ENCODE peak calls at places on chromosome 3, in five cellular contexts. J is OCI-LY7, T is neural progenitor cell, C is SK-N-SH, E is GM23248. H is an unnamed sample.

GRCh38 chr3:93969443-93969842 is 4.3 kb downstream of the PROS1 start:
- DNase-seq in J (no peak), T (no peak), C (no peak), E (peak), H (peak)

GRCh38 chr3:70748593-70748992 is 436.2 kb upstream of the MDFIC2 start:
- DNase-seq in J (no peak), T (peak), C (no peak), E (no peak), H (no peak)

GRCh38 chr3:196740476-196741400 is 1.1 kb downstream of the PAK2 start:
- DNase-seq in J (peak), T (peak), C (peak), E (peak), H (no peak)

GRCh38 chr3:31699309-31699953 is 166.7 kb downstream of the STT3B start:
- DNase-seq in J (no peak), T (no peak), C (no peak), E (peak), H (no peak)

GRCh38 chr3:189712906-189713483 is 81.8 kb downstream of the TP63 start:
- DNase-seq in J (no peak), T (no peak), C (no peak), E (peak), H (no peak)

GRCh38 chr3:105435277-105435676 is 68.6 kb downstream of the ALCAM start:
- DNase-seq in J (no peak), T (no peak), C (no peak), E (no peak), H (no peak)

GRCh38 chr3:107373896-107374295 is 3.3 kb upstream of the CCDC54 start:
- DNase-seq in J (no peak), T (no peak), C (no peak), E (no peak), H (no peak)

GRCh38 chr3:124836448-124836847 is 50.7 kb downstream of the ITGB5 start:
- DNase-seq in J (no peak), T (no peak), C (no peak), E (no peak), H (no peak)

GRCh38 chr3:35665390-35666055 is 26.2 kb downstream of the ARPP21 start:
- DNase-seq in J (peak), T (no peak), C (no peak), E (no peak), H (no peak)

GRCh38 chr3:172153335-172153861 is 114.0 kb downstream of the FNDC3B start:
- DNase-seq in J (no peak), T (no peak), C (no peak), E (peak), H (peak)

GRCh38 chr3:50112462-50112861 is 23.7 kb downstream of the RBM5 start:
- DNase-seq in J (no peak), T (no peak), C (no peak), E (peak), H (no peak)

GRCh38 chr3:187972454-187972853 is 181.5 kb upstream of the LPP start:
- DNase-seq in J (no peak), T (no peak), C (no peak), E (no peak), H (no peak)

GRCh38 chr3:5123937-5124336 is 1.8 kb downstream of the ARL8B start:
- DNase-seq in J (no peak), T (peak), C (no peak), E (no peak), H (no peak)

GRCh38 chr3:26368312-26368711 is 254.3 kb upstream of the LRRC3B start:
- DNase-seq in J (no peak), T (no peak), C (no peak), E (no peak), H (no peak)

GRCh38 chr3:137259709-137260108 is 301.9 kb downstream of the IL20RB start:
- DNase-seq in J (no peak), T (peak), C (peak), E (no peak), H (no peak)

GRCh38 chr3:43190682-43191081 is 84.8 kb upstream of the POMGNT2 start:
- DNase-seq in J (no peak), T (no peak), C (no peak), E (peak), H (no peak)

GRCh38 chr3:36909181-36909580 is 35.7 kb downstream of the TRANK1 start:
- DNase-seq in J (no peak), T (no peak), C (no peak), E (no peak), H (no peak)
- TF ChIP-seq EZH2phosphoT487 in J (no peak), T (no peak), C (no peak), E (no peak), H (no peak)

GRCh38 chr3:79012530-79012913 is 755.3 kb downstream of the ROBO1 start:
- DNase-seq in J (no peak), T (no peak), C (no peak), E (no peak), H (no peak)

GRCh38 chr3:79016587-79017380 is 751.0 kb downstream of the ROBO1 start:
- DNase-seq in J (no peak), T (no peak), C (no peak), E (peak), H (no peak)

GRCh38 chr3:79015854-79016253 is 751.9 kb downstream of the ROBO1 start:
- DNase-seq in J (no peak), T (no peak), C (no peak), E (no peak), H (no peak)

GRCh38 chr3:79011821-79012529 is 755.8 kb downstream of the ROBO1 start:
- DNase-seq in J (no peak), T (no peak), C (no peak), E (no peak), H (no peak)

GRCh38 chr3:79012946-79013362 is 754.8 kb downstream of the ROBO1 start:
- DNase-seq in J (no peak), T (peak), C (no peak), E (peak), H (no peak)
- TF ChIP-seq EZH2phosphoT487 in J (no peak), T (no peak), C (no peak), E (no peak), H (no peak)

GRCh38 chr3:30649572-30650310 is 43.3 kb downstream of the TGFBR2 start:
- DNase-seq in J (peak), T (no peak), C (no peak), E (no peak), H (no peak)
- TF ChIP-seq EZH2phosphoT487 in J (no peak), T (no peak), C (no peak), E (no peak), H (no peak)

DNA sequence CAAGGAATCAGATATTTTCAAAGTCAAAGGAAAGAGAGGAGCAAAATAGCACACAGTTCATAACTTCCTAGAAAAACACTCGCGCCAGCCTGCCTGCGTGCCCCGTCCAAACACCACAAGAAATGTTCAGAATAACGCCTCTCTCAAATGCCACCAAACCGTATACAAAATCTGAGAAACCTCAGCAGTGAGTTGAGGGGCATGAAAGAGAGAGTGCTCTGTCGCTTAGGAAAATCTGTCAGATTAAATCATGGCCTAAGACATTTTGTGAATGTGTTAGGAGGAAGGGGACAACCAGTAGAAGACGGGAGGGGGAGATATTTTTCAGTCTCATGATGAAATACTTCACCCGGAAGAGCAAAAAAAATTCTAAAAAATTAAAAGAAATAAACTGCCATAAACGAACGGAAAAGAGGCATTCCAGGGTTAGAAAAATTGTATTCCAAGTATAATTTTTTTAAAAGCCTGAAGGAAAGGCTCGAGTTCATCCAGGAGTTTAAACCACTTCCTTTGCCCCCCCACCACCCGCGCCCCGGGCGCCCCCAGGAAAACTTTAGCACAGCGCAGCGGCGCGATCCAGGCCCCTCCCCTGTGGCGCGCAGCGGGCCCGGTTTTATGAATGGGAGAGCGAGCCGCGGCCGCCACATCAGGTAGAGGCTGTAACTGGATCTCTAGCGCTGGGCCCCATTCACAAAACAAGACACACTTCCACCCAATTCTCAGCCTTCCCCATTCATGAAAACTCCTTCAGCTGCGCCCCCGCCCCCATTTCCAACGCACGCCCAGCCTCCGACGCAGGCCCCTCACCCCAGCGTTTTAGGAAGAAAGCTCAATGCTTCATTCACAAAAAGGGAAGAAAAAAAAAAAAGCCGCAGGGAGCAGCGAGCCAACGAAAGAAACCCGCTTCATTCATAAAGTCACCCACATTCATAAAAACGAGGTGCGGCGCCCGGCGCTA is 1.5 kb downstream of the ETV5 start:
- DNase-seq in J (peak), T (peak), C (peak), E (peak), H (peak)
- TF ChIP-seq EZH2phosphoT487 in J (no peak), T (peak), C (no peak), E (no peak), H (no peak)

GRCh38 chr3:198070871-198071270 is 110.9 kb downstream of the LMLN start:
- DNase-seq in J (no peak), T (no peak), C (no peak), E (no peak), H (no peak)
- TF ChIP-seq EZH2phosphoT487 in J (no peak), T (no peak), C (no peak), E (no peak), H (no peak)

GRCh38 chr3:78791745-78792144 is 976.1 kb downstream of the ROBO1 start:
- DNase-seq in J (no peak), T (no peak), C (peak), E (no peak), H (no peak)
- TF ChIP-seq EZH2phosphoT487 in J (no peak), T (no peak), C (no peak), E (no peak), H (no peak)

DNA sequence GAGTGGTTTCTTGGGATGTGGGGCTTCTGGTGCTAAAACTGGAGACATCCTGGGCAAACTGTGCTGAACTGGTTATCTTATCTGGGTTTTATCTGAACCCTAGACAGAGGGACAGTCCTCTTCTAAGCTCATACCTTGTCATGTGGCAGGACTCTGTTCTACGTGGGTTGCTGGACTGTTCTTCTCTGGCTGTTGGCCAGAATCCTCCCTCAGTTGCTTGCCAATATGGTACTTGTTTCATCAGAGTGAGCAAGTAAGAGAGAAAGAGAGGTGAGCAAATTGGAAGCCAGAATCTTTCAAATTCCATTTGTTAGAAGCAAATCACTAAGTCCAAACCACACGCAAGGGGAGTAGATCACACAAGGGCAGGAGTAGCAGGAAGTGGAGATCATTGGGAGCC is 291.5 kb upstream of the TBL1XR1 start:
- DNase-seq in J (no peak), T (no peak), C (no peak), E (no peak), H (no peak)
- TF ChIP-seq EZH2phosphoT487 in J (no peak), T (no peak), C (no peak), E (no peak), H (no peak)

GRCh38 chr3:141646760-141647561 is 91.1 kb upstream of the RNF7 start:
- DNase-seq in J (peak), T (peak), C (peak), E (peak), H (peak)
- TF ChIP-seq EZH2phosphoT487 in J (no peak), T (no peak), C (no peak), E (no peak), H (no peak)

DNA sequence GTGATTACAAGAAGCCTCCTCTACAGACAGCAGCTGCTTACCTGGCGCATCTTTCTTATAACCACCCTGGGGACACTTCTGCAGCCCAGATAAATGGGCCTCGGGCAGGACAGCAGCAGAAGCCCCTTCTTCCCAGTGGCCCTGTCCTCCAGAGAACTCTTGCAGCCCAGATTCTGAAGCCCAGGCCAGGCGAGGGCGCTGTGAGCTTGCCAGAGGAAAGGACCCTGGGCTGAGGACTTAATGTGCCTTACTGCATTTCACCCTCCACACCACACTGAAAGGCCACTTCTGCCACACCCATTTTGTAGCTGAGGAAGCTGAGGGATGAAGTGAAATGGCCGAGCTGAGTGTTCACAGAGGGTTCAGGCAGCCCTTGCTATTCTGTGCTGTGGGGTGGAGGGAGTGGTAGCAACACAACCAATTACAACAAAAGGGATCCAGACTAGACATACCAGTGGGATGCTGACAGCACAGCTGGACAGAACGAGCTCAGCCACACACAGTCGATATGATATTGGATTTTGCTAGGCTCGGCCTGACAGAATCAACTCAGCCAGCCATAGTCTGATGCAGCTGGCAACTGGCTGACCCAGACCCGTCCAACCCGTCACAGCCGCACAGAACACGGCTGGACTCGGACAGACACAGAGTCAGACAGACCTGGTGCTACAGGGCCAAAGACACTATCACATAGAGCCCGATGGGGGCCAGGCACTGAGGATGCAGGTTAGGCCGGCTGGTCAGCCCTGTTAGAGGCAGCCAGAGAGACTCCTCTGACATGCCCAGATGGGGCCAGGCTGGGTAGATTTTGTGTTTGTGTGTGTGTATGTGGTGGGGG is 7.3 kb downstream of the ACOX2 start:
- DNase-seq in J (peak), T (peak), C (no peak), E (peak), H (peak)
- TF ChIP-seq EZH2phosphoT487 in J (no peak), T (no peak), C (no peak), E (no peak), H (no peak)

H was measured in HCT116.